ENCODE peak calls at places on chromosomes 3 and 15, in ten cellular contexts. X is psoas muscle, Q is HCT116, T is tibial artery, W is GM23338, B is HL-60, Z is stomach, C is left ventricle myocardium inferior, S is mammary epithelial cell, Y is dorsolateral prefrontal cortex. K is an unnamed sample. For H3K27me3, the result is how much of the 10 kb centered on the place peaks cover.

GRCh38 chr3:32420138-32420981 is 28.7 kb downstream of the CMTM7 start:
- DNase-seq in X (no peak), Q (peak), T (no peak), W (peak), B (peak), Z (peak), C (no peak), S (peak), Y (no peak), K (no peak)

GRCh38 chr3:77835916-77836315 is 796.0 kb downstream of the ROBO2 start:
- DNase-seq in X (no peak), Q (no peak), T (no peak), W (no peak), B (no peak), Z (no peak), C (no peak), S (no peak), Y (no peak), K (no peak)

GRCh38 chr3:156681003-156681402 is 6.6 kb downstream of the TIPARP start:
- DNase-seq in X (no peak), Q (no peak), T (no peak), W (peak), B (peak), Z (peak), C (no peak), S (peak), Y (no peak), K (no peak)

GRCh38 chr15:60442763-60443162 is 36.2 kb downstream of the ICE2 start:
- DNase-seq in X (no peak), Q (no peak), T (no peak), W (no peak), B (no peak), Z (no peak), C (no peak), S (no peak), Y (no peak), K (no peak)

GRCh38 chr15:48352474-48353072 is 21.3 kb downstream of the DUT start:
- DNase-seq in X (peak), Q (peak), T (no peak), W (peak), B (peak), Z (peak), C (no peak), S (peak), Y (no peak), K (no peak)

GRCh38 chr3:43872901-43873300 is 182.2 kb downstream of the ABHD5 start:
- DNase-seq in X (no peak), Q (no peak), T (no peak), W (no peak), B (no peak), Z (no peak), C (no peak), S (no peak), Y (no peak), K (no peak)

GRCh38 chr3:185779461-185779860 is 45.4 kb downstream of the IGF2BP2 start:
- DNase-seq in X (no peak), Q (no peak), T (no peak), W (peak), B (no peak), Z (no peak), C (no peak), S (no peak), Y (no peak), K (no peak)

GRCh38 chr3:194556086-194557056 is 69.6 kb upstream of the ATP13A3 start:
- DNase-seq in X (no peak), Q (no peak), T (peak), W (no peak), B (peak), Z (no peak), C (no peak), S (peak), Y (no peak), K (no peak)

GRCh38 chr3:171348121-171348520 is 112.1 kb downstream of the TNIK start:
- DNase-seq in X (no peak), Q (no peak), T (no peak), W (no peak), B (no peak), Z (no peak), C (no peak), S (no peak), Y (no peak), K (no peak)

GRCh38 chr15:83732770-83733169 is 78.8 kb downstream of the ADAMTSL3 start:
- DNase-seq in X (no peak), Q (peak), T (no peak), W (no peak), B (no peak), Z (no peak), C (no peak), S (no peak), Y (no peak), K (no peak)

GRCh38 chr15:83733691-83734090 is 79.8 kb downstream of the ADAMTSL3 start:
- DNase-seq in X (no peak), Q (no peak), T (no peak), W (no peak), B (no peak), Z (no peak), C (no peak), S (no peak), Y (no peak), K (no peak)

GRCh38 chr15:83732196-83732595 is 78.3 kb downstream of the ADAMTSL3 start:
- DNase-seq in X (no peak), Q (no peak), T (no peak), W (no peak), B (no peak), Z (no peak), C (no peak), S (no peak), Y (no peak), K (no peak)

GRCh38 chr15:83733206-83733605 is 79.3 kb downstream of the ADAMTSL3 start:
- DNase-seq in X (no peak), Q (peak), T (no peak), W (peak), B (no peak), Z (no peak), C (no peak), S (peak), Y (no peak), K (no peak)

DNA sequence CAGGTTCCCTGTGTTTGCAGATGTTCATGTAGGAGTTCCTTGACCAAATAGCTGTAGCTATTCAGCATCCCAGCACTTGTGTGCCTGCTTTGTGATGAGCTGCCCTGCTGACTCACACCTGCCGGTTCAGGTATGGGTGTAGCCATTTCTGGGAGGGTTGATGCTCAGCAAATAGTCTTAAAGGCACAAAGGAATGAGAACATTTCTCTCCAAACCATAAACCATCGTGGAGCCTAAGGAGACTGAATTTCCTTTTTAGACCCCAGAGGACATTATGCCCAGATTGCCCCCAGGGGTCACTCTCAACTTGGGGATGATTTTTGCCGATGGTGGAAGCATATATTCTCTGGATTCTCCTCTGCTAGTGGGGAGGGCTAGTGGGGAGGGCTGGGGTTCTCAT is 80.6 kb downstream of the ADAMTSL3 start:
- DNase-seq in X (no peak), Q (peak), T (no peak), W (peak), B (no peak), Z (no peak), C (no peak), S (peak), Y (no peak), K (no peak)
- TF ChIP-seq CTCF in X (no peak), Q (peak), T (no peak), W (peak), B (no peak), Z (no peak), C (peak), S (no peak), Y (no peak), K (no peak)

GRCh38 chr3:88150771-88151170 is 1.0 kb downstream of the C3orf38 start:
- DNase-seq in X (no peak), Q (no peak), T (no peak), W (no peak), B (no peak), Z (no peak), C (no peak), S (no peak), Y (no peak), K (no peak)
- H3K27ac ChIP-seq in X (peak), Q (peak), T (peak), W (no peak), B (peak), Z (peak), C (peak), S (peak), Y (peak), K (peak)

DNA sequence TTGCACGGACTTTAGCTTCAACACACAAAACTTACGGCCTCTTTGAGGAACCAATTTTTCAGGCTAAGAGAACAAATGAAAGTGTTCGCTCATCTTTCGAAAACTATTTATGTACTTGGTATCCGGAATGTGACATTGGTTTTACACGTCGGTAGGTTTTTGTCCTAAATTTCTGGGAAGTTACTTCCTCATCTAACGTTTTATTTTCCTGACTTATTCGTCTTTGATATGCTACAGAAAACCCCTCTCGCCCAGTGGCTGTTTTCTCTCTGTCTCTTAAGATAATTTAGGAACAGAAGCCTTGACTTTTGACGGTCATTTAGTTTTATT is 879 bp upstream of the GREM1 start:
- DNase-seq in X (no peak), Q (no peak), T (no peak), W (no peak), B (no peak), Z (no peak), C (no peak), S (no peak), Y (no peak), K (no peak)
- H3K27me3 ChIP-seq in X (under half), Q (under half), T (under half), W (half or more), B (half or more), Z (under half), C (half or more), S (under half), Y (half or more), K (half or more)

GRCh38 chr3:110886514-110886913 is 185.1 kb upstream of the NECTIN3 start:
- DNase-seq in X (no peak), Q (no peak), T (no peak), W (peak), B (no peak), Z (no peak), C (no peak), S (no peak), Y (no peak), K (no peak)

GRCh38 chr3:110878692-110879091 is 192.9 kb upstream of the NECTIN3 start:
- DNase-seq in X (no peak), Q (no peak), T (no peak), W (no peak), B (no peak), Z (no peak), C (no peak), S (no peak), Y (no peak), K (no peak)

GRCh38 chr3:110881069-110881468 is 190.5 kb upstream of the NECTIN3 start:
- DNase-seq in X (no peak), Q (peak), T (no peak), W (peak), B (peak), Z (peak), C (peak), S (peak), Y (peak), K (no peak)
- TF ChIP-seq CTCF in X (no peak), Q (peak), T (no peak), W (peak), B (no peak), Z (no peak), C (no peak), S (peak), Y (no peak), K (no peak)

GRCh38 chr3:10926441-10926830 is 66.1 kb upstream of the SLC6A1 start:
- DNase-seq in X (no peak), Q (no peak), T (peak), W (no peak), B (no peak), Z (no peak), C (no peak), S (no peak), Y (no peak), K (no peak)

GRCh38 chr3:10928961-10929471 is 63.5 kb upstream of the SLC6A1 start:
- DNase-seq in X (no peak), Q (no peak), T (peak), W (no peak), B (no peak), Z (no peak), C (no peak), S (no peak), Y (no peak), K (no peak)

GRCh38 chr3:10926831-10927521 is 65.6 kb upstream of the SLC6A1 start:
- DNase-seq in X (no peak), Q (no peak), T (peak), W (no peak), B (no peak), Z (no peak), C (no peak), S (no peak), Y (no peak), K (no peak)

GRCh38 chr3:10928396-10928960 is 64.1 kb upstream of the SLC6A1 start:
- DNase-seq in X (no peak), Q (no peak), T (peak), W (no peak), B (no peak), Z (no peak), C (no peak), S (no peak), Y (no peak), K (no peak)

DNA sequence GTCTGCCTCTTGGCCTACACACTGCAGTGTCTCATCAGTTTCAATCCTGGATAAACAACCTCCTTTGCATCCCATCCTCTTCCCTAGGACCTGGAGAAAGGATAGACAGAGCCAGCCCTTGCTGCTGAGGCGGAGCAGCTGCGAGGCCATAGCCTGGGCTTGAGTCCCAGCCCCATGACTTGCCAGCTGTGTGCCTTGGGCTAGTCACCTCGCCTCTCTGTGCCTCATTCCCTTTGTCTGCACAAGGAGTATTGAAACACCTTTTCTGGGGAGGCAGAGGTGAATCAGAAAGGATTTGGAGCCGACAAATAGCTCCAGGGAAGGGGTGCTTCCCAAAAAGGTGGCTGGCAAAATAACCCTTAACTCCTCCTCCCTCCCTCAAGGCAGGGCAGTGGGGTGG is 65.0 kb upstream of the SLC6A1 start:
- DNase-seq in X (no peak), Q (no peak), T (peak), W (no peak), B (no peak), Z (no peak), C (no peak), S (peak), Y (no peak), K (no peak)
- H3K27ac ChIP-seq in X (no peak), Q (no peak), T (no peak), W (no peak), B (no peak), Z (no peak), C (no peak), S (no peak), Y (no peak), K (no peak)

DNA sequence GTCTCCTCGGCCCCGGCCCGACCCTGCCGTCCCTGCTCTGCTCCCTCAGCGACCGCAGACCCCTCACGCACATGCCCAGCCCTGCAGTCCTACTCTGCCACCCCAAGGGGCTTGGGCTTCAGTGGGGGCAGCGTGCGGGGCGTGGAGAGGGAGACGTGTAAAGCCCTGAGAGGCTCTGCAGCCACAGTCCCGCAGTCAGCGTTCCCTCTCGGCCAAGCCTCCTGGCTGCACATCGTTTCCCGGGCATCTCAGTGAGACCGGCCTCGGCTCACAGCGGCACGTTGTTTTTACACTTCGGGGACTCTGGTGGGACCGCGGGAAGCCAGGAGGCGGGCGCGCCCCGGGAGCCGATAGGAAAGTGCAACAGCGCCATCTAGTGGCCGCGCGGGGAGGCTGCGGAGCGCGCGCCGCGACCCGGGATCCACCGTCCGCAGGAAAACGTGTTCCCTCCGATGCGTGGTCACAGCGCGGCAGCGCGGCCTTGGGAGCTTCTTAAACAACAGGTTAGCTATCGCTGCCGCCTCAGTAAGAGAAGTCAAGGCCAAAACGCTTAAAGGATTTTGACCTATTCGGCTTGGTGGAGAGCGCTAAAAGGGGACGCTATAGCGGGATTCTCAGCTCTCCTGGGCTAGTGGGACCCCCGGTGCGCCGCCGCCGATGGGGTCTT is 226.8 kb upstream of the IGF1R start:
- DNase-seq in X (peak), Q (peak), T (peak), W (peak), B (peak), Z (peak), C (peak), S (peak), Y (no peak), K (peak)
- H3K27me3 ChIP-seq in X (under half), Q (under half), T (under half), W (under half), B (under half), Z (under half), C (half or more), S (under half), Y (under half), K (under half)

DNA sequence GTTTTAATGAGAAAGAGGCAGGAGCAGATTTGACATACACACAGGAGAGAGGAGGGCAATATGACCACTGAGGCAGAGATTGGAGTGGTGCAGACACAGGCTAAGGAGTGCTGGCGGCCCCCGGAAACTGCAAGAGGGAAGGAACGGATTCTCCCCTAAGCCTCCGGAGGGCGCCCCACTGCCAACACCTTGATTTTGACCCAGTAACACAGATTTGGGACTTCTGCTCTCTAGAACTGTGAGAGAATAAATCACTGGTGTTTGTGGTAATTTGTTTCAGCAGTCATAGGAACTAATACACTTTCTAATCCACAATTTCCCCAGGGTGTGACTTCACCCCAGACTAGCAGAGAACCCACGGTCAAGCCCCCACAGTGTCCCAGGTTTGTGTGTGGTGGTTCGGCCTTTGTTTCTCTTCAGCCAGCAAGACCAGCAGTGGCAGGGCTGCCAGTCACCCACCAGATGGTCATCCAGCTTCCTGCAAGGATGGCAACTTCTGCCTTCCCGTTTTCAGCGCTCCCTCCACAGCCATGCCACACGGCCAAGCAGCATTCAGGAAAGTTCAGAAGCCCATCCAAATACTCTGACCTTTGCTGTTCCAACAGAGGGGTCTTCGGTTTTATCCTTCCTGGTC is 23.6 kb upstream of the TSPAN3 start:
- DNase-seq in X (no peak), Q (no peak), T (no peak), W (peak), B (no peak), Z (no peak), C (no peak), S (no peak), Y (no peak), K (no peak)
- TF ChIP-seq CTCF in X (no peak), Q (peak), T (no peak), W (peak), B (no peak), Z (no peak), C (no peak), S (no peak), Y (no peak), K (no peak)

K was measured in left lung.